ENCODE peak calls at places on chromosomes 12 and 14, in eight cellular contexts. N, E, R, H, M, P, K and A are unnamed samples. For H3K27me3 and H3K4me1, the result is how much of the 10 kb centered on the place peaks cover.

GRCh38 chr14:103716899-103717411 is 1.3 kb downstream of the ZFYVE21 start:
- DNase-seq in K (no peak), R (peak), N (no peak), M (no peak), E (no peak), P (no peak), H (no peak), A (no peak)

GRCh38 chr12:52798671-52799497 is 3.0 kb upstream of the KRT3 start:
- DNase-seq in R (no peak), E (peak), N (no peak), M (no peak), P (no peak), H (peak), K (no peak), A (no peak)

GRCh38 chr14:57761800-57762199 is 104.1 kb downstream of the SLC35F4 start:
- DNase-seq in E (no peak), K (no peak), M (no peak), R (peak), P (no peak), H (no peak), N (no peak), A (no peak)

GRCh38 chr12:104372048-104372720 is 68.6 kb downstream of the EID3 start:
- DNase-seq in K (no peak), H (no peak), E (no peak), N (no peak), P (no peak), M (peak), R (no peak), A (peak)

GRCh38 chr12:133080619-133081407 is at the start of gene ZNF140:
- DNase-seq in R (peak), M (no peak), H (peak), E (peak), P (peak), K (peak), N (peak), A (peak)

GRCh38 chr14:78005325-78005724 is 164.8 kb upstream of the NRXN3 start:
- DNase-seq in H (no peak), R (no peak), E (no peak), N (no peak), K (no peak), M (no peak), P (no peak), A (no peak)

GRCh38 chr12:71742998-71743397 is 11.7 kb upstream of the RAB21 start:
- DNase-seq in N (no peak), H (no peak), P (no peak), M (no peak), R (no peak), E (no peak), K (no peak), A (no peak)

GRCh38 chr14:93533864-93534263 is 103.1 kb downstream of the UNC79 start:
- DNase-seq in R (no peak), P (no peak), K (no peak), N (no peak), E (no peak), H (no peak), M (no peak), A (no peak)

GRCh38 chr12:7868391-7868790 is 4.3 kb downstream of the SLC2A14 start:
- DNase-seq in E (peak), K (no peak), R (no peak), N (no peak), M (no peak), H (no peak), P (no peak), A (no peak)

GRCh38 chr14:22623047-22623446 is 21.1 kb downstream of the OR6J1 start:
- DNase-seq in E (no peak), H (no peak), N (no peak), R (no peak), M (no peak), K (no peak), P (no peak), A (no peak)

GRCh38 chr14:98170580-98170979 is 1101.4 kb downstream of the BCL11B start:
- DNase-seq in K (no peak), P (no peak), R (no peak), N (no peak), H (no peak), M (no peak), E (no peak), A (no peak)

GRCh38 chr12:25074113-25074512 is 120.8 kb downstream of the DNAI7 start:
- DNase-seq in E (no peak), K (no peak), P (no peak), M (no peak), H (no peak), N (no peak), R (no peak), A (no peak)

GRCh38 chr12:67151891-67152290 is 117.3 kb upstream of the CAND1 start:
- DNase-seq in H (no peak), K (no peak), E (no peak), P (no peak), M (no peak), R (no peak), N (no peak), A (no peak)

GRCh38 chr12:123062682-123063426 is 82.4 kb downstream of the ARL6IP4 start:
- DNase-seq in P (no peak), M (no peak), N (peak), H (peak), K (no peak), R (no peak), E (peak), A (no peak)

GRCh38 chr12:88944403-88944802 is 364.1 kb upstream of the KITLG start:
- DNase-seq in H (no peak), P (no peak), N (no peak), K (no peak), R (no peak), M (no peak), E (peak), A (no peak)

GRCh38 chr12:9064815-9065606 is 50.7 kb downstream of the A2M start:
- DNase-seq in E (no peak), N (peak), R (peak), M (no peak), K (peak), H (peak), P (peak), A (no peak)

GRCh38 chr12:1612196-1612595 is 16.8 kb upstream of the WNT5B start:
- DNase-seq in R (no peak), N (no peak), P (no peak), K (no peak), M (no peak), E (no peak), H (no peak), A (no peak)

GRCh38 chr14:70881549-70882174 is 25.6 kb upstream of the PCNX1 start:
- DNase-seq in N (no peak), M (no peak), K (no peak), P (no peak), E (no peak), R (no peak), H (no peak), A (no peak)

GRCh38 chr14:104768437-104769323 is 15.7 kb downstream of the SIVA1 start:
- DNase-seq in N (peak), R (peak), K (peak), P (peak), H (peak), M (peak), E (peak), A (peak)

GRCh38 chr14:67335781-67336180 is 23.8 kb downstream of the ATP6V1D start:
- DNase-seq in H (no peak), N (no peak), K (no peak), R (peak), P (no peak), M (no peak), E (peak), A (no peak)

GRCh38 chr14:28821993-28822392 is 55.4 kb downstream of the FOXG1 start:
- DNase-seq in K (no peak), M (no peak), P (no peak), E (no peak), N (no peak), R (no peak), H (no peak), A (no peak)

GRCh38 chr12:47293406-47293805 is 213.6 kb upstream of the AMIGO2 start:
- DNase-seq in R (no peak), K (no peak), E (no peak), M (no peak), N (no peak), H (no peak), P (no peak), A (no peak)

GRCh38 chr12:4482936-4483335 is 37.3 kb upstream of the FGF6 start:
- DNase-seq in R (no peak), N (no peak), E (no peak), K (no peak), H (no peak), M (no peak), P (no peak), A (no peak)

GRCh38 chr12:57063991-57064725 is 14.2 kb upstream of the MYO1A start:
- DNase-seq in M (peak), N (no peak), K (no peak), R (no peak), E (peak), P (no peak), H (no peak), A (peak)

GRCh38 chr12:119804011-119804641 is 73.0 kb downstream of the CIT start:
- DNase-seq in H (peak), M (no peak), E (peak), K (peak), N (peak), P (no peak), R (peak), A (no peak)

GRCh38 chr12:99154264-99154982 is 493.1 kb upstream of the GARIN6 start:
- DNase-seq in E (no peak), M (no peak), R (peak), H (no peak), P (peak), K (no peak), N (no peak), A (no peak)

GRCh38 chr14:40115583-40115982 is 683.4 kb upstream of the FBXO33 start:
- DNase-seq in E (no peak), N (no peak), R (no peak), P (no peak), K (no peak), M (no peak), H (no peak), A (no peak)

GRCh38 chr12:55815473-55815872 is 2.1 kb downstream of the SARNP start:
- DNase-seq in N (no peak), R (no peak), M (no peak), K (no peak), P (no peak), H (no peak), E (no peak), A (no peak)

GRCh38 chr12:14156606-14157005 is 175.2 kb upstream of the GRIN2B start:
- DNase-seq in K (no peak), E (no peak), P (no peak), H (no peak), N (no peak), R (no peak), M (no peak), A (no peak)

GRCh38 chr12:54162741-54163140 is 26.0 kb downstream of the SMUG1 start:
- DNase-seq in R (no peak), N (no peak), P (no peak), E (no peak), K (no peak), H (no peak), M (no peak), A (no peak)

GRCh38 chr12:72673853-72674252 is 401.7 kb downstream of the TRHDE start:
- DNase-seq in K (no peak), R (no peak), H (no peak), N (no peak), M (no peak), P (no peak), E (no peak), A (no peak)

GRCh38 chr12:110647669-110648068 is 33.7 kb downstream of the TCTN1 start:
- DNase-seq in M (no peak), H (no peak), E (no peak), K (no peak), P (no peak), N (no peak), R (no peak), A (no peak)

GRCh38 chr12:51818567-51819300 is 29.8 kb downstream of the FIGNL2 start:
- DNase-seq in N (peak), H (no peak), R (no peak), M (no peak), E (peak), K (no peak), P (peak), A (no peak)

GRCh38 chr14:33642080-33642479 is 308.8 kb downstream of the EGLN3 start:
- DNase-seq in R (peak), H (no peak), K (no peak), N (no peak), M (no peak), P (no peak), E (no peak), A (no peak)

GRCh38 chr12:4909734-4910501 is at the start of gene KCNA1:
- DNase-seq in R (peak), P (no peak), H (no peak), M (no peak), N (no peak), K (no peak), E (no peak), A (no peak)

GRCh38 chr14:72892103-72892878 is 1.6 kb downstream of the DPF3 start:
- DNase-seq in E (peak), M (peak), P (no peak), H (no peak), N (no peak), K (no peak), R (peak), A (peak)

GRCh38 chr12:3020850-3021435 is 56.2 kb upstream of the TSPAN9 start:
- DNase-seq in P (no peak), M (no peak), R (no peak), H (no peak), E (no peak), K (no peak), N (peak), A (no peak)

GRCh38 chr12:131349397-131350127 is 361.3 kb upstream of the SFSWAP start:
- DNase-seq in E (no peak), M (no peak), R (no peak), N (no peak), P (no peak), H (no peak), K (no peak), A (no peak)

DNA sequence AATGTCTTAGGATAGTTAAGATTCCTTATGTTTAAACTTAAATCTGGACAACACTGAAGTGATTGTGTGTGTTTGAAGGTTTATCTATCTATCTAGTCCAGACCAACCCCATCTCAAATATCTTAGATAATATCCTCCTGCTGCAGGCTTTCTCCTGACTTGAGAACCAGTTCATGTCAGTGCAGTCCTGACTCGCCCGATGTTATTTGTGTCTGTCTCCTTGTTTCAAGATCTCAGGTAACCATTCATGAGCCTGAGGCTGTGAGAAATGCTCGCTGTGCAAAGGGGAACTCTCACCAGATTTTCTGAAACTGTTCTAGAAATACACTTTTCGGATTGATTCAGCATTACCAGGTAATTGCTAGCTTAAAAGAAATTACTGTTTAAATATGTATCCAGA is 356.2 kb downstream of the SNAPC1 start:
- DNase-seq in R (no peak), P (no peak), E (no peak), H (no peak), N (no peak), K (no peak), M (no peak), A (no peak)
- H3K27me3 ChIP-seq in R (half or more), P (under half), E (under half), H (under half), N (under half), K (half or more), M (under half), A (under half)

GRCh38 chr12:6549379-6550151 is 6.3 kb downstream of the IFFO1 start:
- DNase-seq in E (no peak), K (no peak), R (no peak), P (no peak), H (no peak), N (no peak), M (no peak), A (no peak)

GRCh38 chr12:6546016-6546415 is 9.8 kb downstream of the IFFO1 start:
- DNase-seq in K (no peak), E (no peak), H (no peak), P (no peak), R (no peak), N (no peak), M (no peak), A (no peak)

GRCh38 chr12:6547987-6548386 is 7.9 kb downstream of the IFFO1 start:
- DNase-seq in E (peak), H (no peak), M (no peak), R (no peak), N (no peak), K (peak), P (peak), A (no peak)

GRCh38 chr12:6548556-6549378 is 7.1 kb downstream of the IFFO1 start:
- DNase-seq in N (no peak), H (no peak), E (peak), K (no peak), P (no peak), M (no peak), R (no peak), A (no peak)

DNA sequence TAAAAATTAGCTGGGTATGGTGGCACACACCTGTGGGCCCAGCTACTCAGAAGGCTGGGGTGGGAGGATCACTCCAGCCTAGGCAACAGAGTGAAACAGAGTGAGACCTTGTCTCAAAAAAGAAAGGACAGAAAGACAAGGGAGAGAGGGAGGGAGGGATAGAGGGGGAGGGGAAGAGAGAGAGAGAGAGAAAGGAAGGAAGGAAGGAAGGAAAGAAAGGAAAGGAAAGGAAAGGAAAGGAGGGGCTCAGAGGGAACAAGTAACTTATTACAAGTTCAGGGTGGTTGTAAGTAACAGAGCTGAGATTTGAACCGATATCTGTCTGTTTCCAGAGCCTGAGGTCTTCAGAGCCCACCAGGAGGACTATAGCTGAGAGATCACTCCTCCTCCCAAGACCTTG is 8.3 kb downstream of the IFFO1 start:
- DNase-seq in N (no peak), H (no peak), M (no peak), P (no peak), E (no peak), K (no peak), R (no peak), A (no peak)
- H3K4me1 ChIP-seq in N (under half), H (under half), M (under half), P (under half), E (under half), K (half or more), R (under half), A (under half)

DNA sequence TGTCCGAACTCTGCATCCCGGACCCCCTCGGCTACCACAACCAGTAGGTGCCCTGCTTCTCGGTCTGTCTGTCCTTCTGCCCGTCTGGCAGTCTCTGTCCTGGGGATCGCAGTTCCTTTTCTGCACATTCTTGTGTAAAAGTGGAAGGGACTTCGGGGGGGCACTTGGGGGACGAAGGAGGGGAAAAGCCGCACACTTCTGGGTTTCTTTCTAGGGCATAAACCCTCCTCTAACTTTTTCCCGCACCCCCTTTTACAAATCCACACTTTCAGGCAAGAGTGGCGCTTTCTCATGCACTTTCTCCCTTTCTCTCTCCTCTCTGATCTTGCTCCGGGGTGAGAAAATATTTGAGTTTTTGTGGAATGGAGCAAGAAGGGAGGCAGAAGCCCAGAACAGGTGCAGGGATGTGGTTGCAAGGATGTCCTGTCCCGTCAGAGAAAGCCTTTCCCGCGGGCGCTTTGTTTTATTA is 506 bp downstream of the ESRRB start:
- DNase-seq in R (peak), N (no peak), H (no peak), M (no peak), P (no peak), K (no peak), E (no peak), A (no peak)
- H3K27me3 ChIP-seq in R (half or more), N (under half), H (under half), M (under half), P (under half), K (half or more), E (half or more), A (under half)

GRCh38 chr14:35867280-35867629 is 41.1 kb downstream of the BRMS1L start:
- DNase-seq in M (no peak), K (no peak), R (no peak), P (no peak), H (no peak), E (peak), N (no peak), A (no peak)

GRCh38 chr14:35861204-35861868 is 35.2 kb downstream of the BRMS1L start:
- DNase-seq in H (no peak), M (no peak), N (no peak), E (no peak), K (no peak), R (no peak), P (no peak), A (no peak)

GRCh38 chr14:35865611-35866010 is 39.5 kb downstream of the BRMS1L start:
- DNase-seq in K (no peak), N (no peak), P (no peak), R (no peak), H (no peak), M (no peak), E (no peak), A (no peak)

DNA sequence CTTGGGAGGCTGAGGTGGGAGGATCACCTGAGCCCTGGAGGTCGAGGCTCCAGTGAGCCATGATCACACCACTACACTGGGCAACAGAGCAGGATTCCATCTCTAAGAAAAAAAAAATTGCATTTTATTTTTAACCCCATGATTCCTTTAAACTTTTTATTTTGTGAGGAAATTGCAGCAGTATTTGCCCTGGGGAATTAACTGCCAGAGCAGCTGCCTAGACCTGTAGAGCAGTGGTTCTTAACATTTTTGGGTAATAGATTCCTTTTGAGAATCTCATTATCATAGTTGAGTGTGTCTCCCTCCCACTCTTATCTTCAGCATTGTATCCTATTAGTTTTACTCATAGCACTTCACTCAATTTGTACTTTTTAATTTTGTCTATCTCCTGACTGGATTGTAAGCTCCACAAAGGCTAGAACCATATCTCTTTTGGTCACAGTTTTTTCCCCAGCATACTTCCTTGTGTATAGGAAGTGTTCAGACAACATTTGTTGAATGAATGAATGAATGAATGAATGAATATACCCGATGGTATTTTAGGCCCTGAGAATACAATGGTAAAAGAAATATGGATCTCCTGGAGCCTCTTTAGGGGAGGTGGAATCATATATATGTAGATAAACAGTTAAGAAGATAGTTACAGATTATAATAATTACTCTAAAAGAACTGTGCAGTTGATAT is 40.6 kb downstream of the BRMS1L start:
- DNase-seq in P (no peak), E (no peak), M (no peak), R (no peak), H (no peak), K (no peak), N (no peak), A (no peak)
- H3K4me1 ChIP-seq in P (under half), E (under half), M (under half), R (under half), H (under half), K (under half), N (under half), A (under half)

DNA sequence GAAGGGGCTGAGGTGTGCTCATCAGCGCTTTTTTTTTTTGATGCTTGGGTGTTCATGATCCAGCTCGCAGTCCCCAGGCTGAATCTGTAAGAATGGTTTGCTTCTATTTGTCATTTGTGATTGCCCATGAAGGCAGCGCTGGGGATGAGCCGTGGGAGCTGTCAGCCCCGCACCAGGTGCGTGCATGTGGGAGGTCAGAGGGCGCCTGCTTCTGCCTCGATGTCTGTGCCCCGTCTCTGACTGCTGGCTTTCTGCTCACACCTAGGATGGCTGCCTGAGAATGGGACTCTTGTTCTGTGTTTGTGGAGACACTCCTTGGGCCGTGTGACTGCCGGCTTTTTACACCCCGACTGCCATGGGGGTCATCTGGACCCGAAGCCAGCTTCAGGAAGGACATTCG is 141.2 kb upstream of the RTL1 start:
- DNase-seq in H (no peak), E (no peak), P (no peak), M (no peak), R (no peak), K (no peak), N (no peak), A (no peak)
- H3K27me3 ChIP-seq in H (under half), E (under half), P (under half), M (under half), R (under half), K (under half), N (under half), A (under half)